ENCODE peak calls at places on chromosomes 3 and 15, in seven cellular contexts. X is astrocyte of the spinal cord, D is upper lobe of right lung, Q is psoas muscle, A is body of pancreas, N is neural progenitor cell, G is GM12865. V is an unnamed sample.

GRCh38 chr15:68197661-68198437 is 7.3 kb downstream of the CALML4 start:
- DNase-seq in G (no peak), Q (no peak), X (no peak), D (no peak), A (no peak), N (no peak), V (no peak)

GRCh38 chr15:69556344-69556743 is 103.7 kb downstream of the RPLP1 start:
- DNase-seq in G (no peak), D (no peak), X (no peak), A (no peak), Q (no peak), N (no peak), V (no peak)

GRCh38 chr3:117518385-117518784 is 808.8 kb downstream of the TUSC7 start:
- DNase-seq in A (no peak), D (no peak), G (no peak), X (no peak), Q (no peak), N (no peak), V (no peak)

GRCh38 chr3:98341758-98342157 is 11.9 kb upstream of the OR5K4 start:
- DNase-seq in Q (no peak), N (no peak), A (no peak), G (no peak), X (no peak), D (no peak), V (no peak)

GRCh38 chr3:197512691-197513571 is 42.8 kb downstream of the BDH1 start:
- DNase-seq in A (no peak), Q (no peak), N (no peak), G (no peak), D (peak), X (no peak), V (no peak)

GRCh38 chr15:71495381-71495780 is 315.0 kb upstream of the NR2E3 start:
- DNase-seq in X (no peak), D (no peak), A (no peak), N (no peak), Q (no peak), G (no peak), V (no peak)

GRCh38 chr15:51600114-51600513 is 22.5 kb downstream of the DMXL2 start:
- DNase-seq in G (peak), D (no peak), Q (no peak), N (no peak), X (peak), A (no peak), V (peak)

GRCh38 chr15:70627734-70628541 is 135.4 kb downstream of the UACA start:
- DNase-seq in G (no peak), N (no peak), D (no peak), A (no peak), X (peak), Q (no peak), V (peak)

GRCh38 chr15:89021224-89021623 is 67.0 kb upstream of the ABHD2 start:
- DNase-seq in Q (no peak), N (no peak), X (no peak), A (no peak), D (peak), G (no peak), V (peak)

GRCh38 chr3:18288243-18288642 is 136.9 kb downstream of the SATB1 start:
- DNase-seq in X (no peak), D (no peak), Q (no peak), A (peak), G (no peak), N (no peak), V (no peak)

GRCh38 chr15:60523056-60523455 is 44.1 kb upstream of the ICE2 start:
- DNase-seq in D (no peak), Q (no peak), N (no peak), G (no peak), A (no peak), X (peak), V (no peak)

GRCh38 chr3:145094355-145094941 is 1066.5 kb downstream of the PLOD2 start:
- DNase-seq in N (peak), X (peak), A (no peak), G (peak), Q (no peak), D (no peak), V (peak)

GRCh38 chr3:123651449-123652345 is 66.8 kb upstream of the HACD2 start:
- DNase-seq in Q (no peak), G (no peak), N (no peak), X (no peak), A (no peak), D (no peak), V (no peak)

GRCh38 chr3:100048248-100048647 is 66.1 kb downstream of the FILIP1L start:
- DNase-seq in Q (no peak), X (no peak), N (no peak), G (no peak), D (no peak), A (no peak), V (no peak)

GRCh38 chr3:96183871-96184270 is 630.5 kb upstream of the EPHA6 start:
- DNase-seq in N (no peak), A (no peak), Q (no peak), X (no peak), G (no peak), D (no peak), V (no peak)

GRCh38 chr3:14297784-14298236 is 104.6 kb upstream of the SLC6A6 start:
- DNase-seq in N (no peak), D (no peak), Q (peak), X (peak), G (no peak), A (no peak), V (peak)

GRCh38 chr3:144677118-144677517 is 705.5 kb downstream of the DIPK2A start:
- DNase-seq in A (no peak), D (no peak), X (peak), G (no peak), N (no peak), Q (no peak), V (peak)

GRCh38 chr3:4981688-4982494 is 2.7 kb downstream of the BHLHE40 start:
- DNase-seq in G (no peak), A (peak), N (no peak), Q (no peak), X (peak), D (no peak), V (peak)
- TF ChIP-seq CTCF in G (peak), A (peak), N (peak), Q (peak), X (no peak), D (peak), V (peak)

GRCh38 chr15:57481038-57481705 is 104.9 kb downstream of the CGNL1 start:
- DNase-seq in Q (no peak), N (no peak), A (no peak), G (no peak), D (no peak), X (no peak), V (no peak)

GRCh38 chr15:57486807-57487206 is 104.9 kb upstream of the MYZAP start:
- DNase-seq in X (no peak), G (no peak), N (no peak), Q (no peak), A (no peak), D (no peak), V (no peak)

GRCh38 chr15:57489122-57489521 is 102.6 kb upstream of the MYZAP start:
- DNase-seq in Q (no peak), G (no peak), N (no peak), X (no peak), A (no peak), D (no peak), V (no peak)

DNA sequence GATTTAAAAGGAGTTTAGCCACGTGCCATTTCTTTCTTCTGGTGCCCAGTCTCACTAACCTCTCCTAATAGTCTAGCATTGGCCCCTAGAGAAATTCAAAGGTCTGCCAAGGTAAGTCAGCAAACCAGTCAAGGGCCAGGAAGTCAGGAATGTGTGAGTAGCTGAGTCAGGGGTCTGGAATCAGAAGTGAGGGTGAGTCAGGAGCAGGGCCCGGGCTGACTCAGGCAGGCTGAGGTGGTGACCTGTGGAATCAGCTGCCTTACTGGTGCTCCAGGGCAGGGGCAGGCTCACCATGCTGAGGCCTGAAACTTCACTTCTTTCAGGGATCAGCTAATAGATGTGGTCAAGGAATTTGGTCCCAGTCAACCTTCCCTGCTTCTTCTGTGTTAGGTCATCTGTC is 105.8 kb upstream of the MYZAP start:
- DNase-seq in A (peak), X (peak), D (peak), Q (peak), G (no peak), N (no peak), V (peak)
- H3K4me3 ChIP-seq in A (no peak), X (no peak), D (no peak), Q (no peak), G (no peak), N (no peak), V (no peak)

GRCh38 chr15:62600376-62600775 is 435.3 kb upstream of the C2CD4B start:
- DNase-seq in Q (no peak), G (no peak), N (no peak), X (no peak), D (no peak), A (no peak), V (no peak)

GRCh38 chr15:62605292-62605691 is 437.3 kb upstream of the TPM1 start:
- DNase-seq in G (no peak), Q (no peak), X (no peak), N (no peak), D (no peak), A (no peak), V (no peak)

GRCh38 chr15:62603757-62604156 is 438.7 kb upstream of the C2CD4B start:
- DNase-seq in D (no peak), A (no peak), G (no peak), Q (no peak), N (no peak), X (no peak), V (peak)

GRCh38 chr15:62598217-62598616 is 433.1 kb upstream of the C2CD4B start:
- DNase-seq in G (no peak), N (no peak), X (no peak), Q (no peak), D (no peak), A (no peak), V (no peak)

DNA sequence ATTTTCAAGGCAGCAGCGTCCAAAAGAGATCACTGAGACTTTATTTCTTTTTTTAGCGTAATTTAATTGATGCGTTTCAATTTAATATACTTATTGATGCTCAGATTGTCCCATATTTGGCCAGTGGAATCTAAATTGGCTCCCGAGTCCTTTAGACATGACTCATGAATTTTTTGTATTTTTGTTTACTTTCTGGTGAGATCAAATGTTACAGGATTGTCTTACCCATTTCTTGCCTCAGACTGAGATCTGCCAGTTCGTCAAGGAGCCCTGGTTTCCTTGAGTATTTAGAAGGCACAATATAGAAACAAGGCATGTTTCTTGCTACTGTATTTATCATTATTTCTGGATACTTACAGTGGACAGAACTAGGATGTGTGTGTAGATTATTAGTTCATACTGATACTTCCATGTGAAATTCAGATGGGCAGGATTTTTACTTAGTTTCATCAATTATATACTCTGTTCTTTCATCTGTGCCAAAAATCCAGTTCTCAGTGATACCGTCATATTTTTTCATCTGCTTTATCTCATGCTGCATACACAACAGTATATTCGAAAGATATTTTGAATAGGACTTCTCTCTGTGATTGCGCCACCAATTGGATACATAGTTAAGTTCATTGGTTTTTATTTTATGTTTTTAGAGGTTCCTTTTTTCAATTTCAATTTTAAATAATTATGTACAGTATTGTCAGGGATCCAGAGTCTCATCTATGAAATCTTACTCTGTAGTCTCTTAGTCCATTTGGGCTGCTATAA is 436.9 kb upstream of the C2CD4B start:
- DNase-seq in X (no peak), A (no peak), Q (no peak), D (no peak), G (no peak), N (no peak), V (peak)
- TF ChIP-seq CTCF in X (no peak), A (no peak), Q (no peak), D (no peak), G (no peak), N (no peak), V (no peak)

GRCh38 chr3:31945738-31946052 is 35.4 kb downstream of the OSBPL10 start:
- DNase-seq in N (no peak), G (no peak), A (no peak), Q (no peak), X (no peak), D (no peak), V (peak)
- H3K4me3 ChIP-seq in N (no peak), G (no peak), A (no peak), Q (no peak), X (no peak), D (no peak), V (no peak)

DNA sequence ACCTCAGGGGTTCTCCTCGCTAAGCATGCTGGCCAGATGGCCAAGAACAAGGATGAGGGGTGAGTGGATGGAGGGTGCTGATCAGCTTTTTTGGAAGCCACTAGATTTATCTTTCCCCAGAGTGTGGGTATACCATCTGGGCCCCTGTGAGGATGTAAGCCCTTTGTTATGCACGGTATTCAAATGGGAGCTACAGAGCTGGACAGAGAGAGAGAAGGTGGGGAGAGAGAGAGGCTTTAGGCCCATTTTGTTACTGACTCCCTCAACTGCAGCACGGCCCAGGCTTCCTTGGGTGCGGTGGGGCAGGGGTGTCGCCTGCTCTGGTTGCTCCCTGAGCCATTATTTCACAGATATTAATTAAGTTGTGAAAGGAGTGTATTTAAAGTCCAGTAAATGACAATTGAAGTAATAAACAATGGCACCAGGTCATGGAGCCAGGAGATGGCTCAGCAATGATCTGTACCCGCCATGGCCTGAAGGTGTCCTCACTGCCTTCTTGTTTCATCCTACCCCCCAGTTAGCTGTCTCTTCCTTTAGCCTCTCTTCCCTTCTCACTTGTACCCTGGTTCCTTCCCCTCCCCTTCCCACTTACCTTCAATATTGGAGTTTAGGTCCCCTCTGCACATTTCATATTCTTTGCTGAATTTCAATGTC is 158.0 kb downstream of the CLSTN2 start:
- DNase-seq in A (no peak), Q (no peak), N (peak), D (no peak), G (peak), X (no peak), V (no peak)
- TF ChIP-seq CTCF in A (no peak), Q (peak), N (peak), D (no peak), G (peak), X (no peak), V (no peak)

GRCh38 chr15:66785637-66786036 is 83.6 kb downstream of the SMAD6 start:
- DNase-seq in D (no peak), G (no peak), Q (no peak), A (no peak), N (no peak), X (peak), V (peak)
- H3K4me3 ChIP-seq in D (no peak), G (no peak), Q (no peak), A (no peak), N (no peak), X (no peak), V (no peak)

DNA sequence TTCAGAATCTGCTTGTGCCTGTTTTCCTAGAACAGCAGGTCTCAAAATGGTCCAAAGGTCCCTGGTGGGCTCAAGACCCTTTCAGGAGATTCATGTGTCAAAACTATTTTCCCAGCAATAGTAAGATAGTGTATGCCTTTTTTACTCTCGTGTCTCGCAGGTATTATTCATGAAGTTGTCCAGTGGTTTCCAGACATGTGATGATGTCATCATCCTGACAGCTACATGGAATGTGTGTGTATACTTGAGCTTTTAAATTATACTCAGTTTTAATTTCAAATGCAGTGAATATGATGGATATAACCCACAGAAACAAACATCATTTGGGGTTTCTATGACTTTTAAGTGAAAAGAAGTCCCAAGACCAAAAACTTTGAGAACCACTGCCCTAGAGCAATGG is 288.6 kb downstream of the NTRK3 start:
- DNase-seq in D (no peak), A (no peak), N (no peak), X (no peak), G (no peak), Q (no peak), V (no peak)
- TF ChIP-seq CTCF in D (no peak), A (no peak), N (no peak), X (no peak), G (no peak), Q (no peak), V (no peak)